ENCODE peak calls at places on chromosomes 16 and 17, in six cellular contexts. G is psoas muscle; Y is HuH-7.5; V is cardiac fibroblast; N is activated CD4-positive, alpha-beta memory T cell treated with anti-CD3 and anti-CD28 coated beads, Interleukin-2, amount 10 ng/mL, durations not matched to agents 7 days and 5 days; Q is MM.1S. B is an unnamed sample.

GRCh38 chr17:62064791-62065563 is at the start of gene MED13:
- DNase-seq in Q (peak), N (peak), V (peak), Y (peak), G (peak), B (peak)

GRCh38 chr17:46890638-46891037 is 32.3 kb upstream of the GOSR2 start:
- DNase-seq in Q (no peak), V (no peak), Y (no peak), G (peak), N (no peak), B (peak)

GRCh38 chr17:42720996-42721583 is 23.8 kb downstream of the EZH1 start:
- DNase-seq in V (peak), N (no peak), Y (peak), Q (peak), G (no peak), B (no peak)

GRCh38 chr17:79341529-79341780 is 266.8 kb downstream of the ENGASE start:
- DNase-seq in Q (no peak), Y (no peak), V (no peak), G (peak), N (no peak), B (peak)

GRCh38 chr17:41939044-41939695 is 8.8 kb downstream of the ODAD4 start:
- DNase-seq in N (no peak), V (no peak), Y (no peak), Q (no peak), G (no peak), B (no peak)

GRCh38 chr17:50201226-50201854 is at the start of gene COL1A1:
- DNase-seq in V (peak), N (no peak), Q (no peak), Y (no peak), G (peak), B (peak)

GRCh38 chr16:28014851-28015250 is 48.7 kb downstream of the GSG1L start:
- DNase-seq in N (no peak), Q (no peak), G (no peak), V (no peak), Y (no peak), B (no peak)

GRCh38 chr17:4003501-4004421 is 39.5 kb upstream of the ATP2A3 start:
- DNase-seq in V (no peak), Q (no peak), G (no peak), N (no peak), Y (peak), B (no peak)

GRCh38 chr17:17737938-17738894 is 57.0 kb downstream of the RAI1 start:
- DNase-seq in V (no peak), G (no peak), Q (no peak), N (no peak), Y (no peak), B (no peak)

GRCh38 chr17:2708585-2709172 is 2.9 kb downstream of the CLUH start:
- DNase-seq in V (no peak), Y (no peak), G (peak), N (no peak), Q (no peak), B (no peak)

GRCh38 chr16:11191665-11192064 is 64.3 kb downstream of the SOCS1 start:
- DNase-seq in Q (no peak), G (no peak), V (peak), N (no peak), Y (no peak), B (no peak)

GRCh38 chr16:16992986-16993783 is 477.6 kb downstream of the XYLT1 start:
- DNase-seq in G (no peak), Y (no peak), Q (no peak), V (no peak), N (peak), B (no peak)

GRCh38 chr17:67850991-67851631 is 25.8 kb downstream of the BPTF start:
- DNase-seq in V (no peak), G (no peak), Q (no peak), Y (no peak), N (no peak), B (no peak)

GRCh38 chr16:56426585-56426984 is 1.2 kb upstream of the AMFR start:
- DNase-seq in N (no peak), V (no peak), G (no peak), Y (no peak), Q (no peak), B (no peak)

B was measured in Right ventricle myocardium superior.